ENCODE peak calls at places on chromosomes 3 and 15, in four cellular contexts. Y is endodermal cell, X is colonic mucosa, E is AG04449. M is an unnamed sample.

GRCh38 chr3:190673157-190673556 is 159.3 kb downstream of the IL1RAP start:
- DNase-seq in Y (no peak), X (no peak), E (peak), M (no peak)

GRCh38 chr3:4571690-4572334 is 78.7 kb downstream of the ITPR1 start:
- DNase-seq in Y (no peak), X (no peak), E (no peak), M (no peak)

GRCh38 chr3:186997061-186998054 is 67.0 kb downstream of the ST6GAL1 start:
- DNase-seq in Y (no peak), X (no peak), E (no peak), M (no peak)

GRCh38 chr3:43894176-43895049 is 203.7 kb downstream of the ABHD5 start:
- DNase-seq in Y (peak), X (peak), E (no peak), M (no peak)

GRCh38 chr3:190225186-190225692 is 97.0 kb downstream of the CLDN1 start:
- DNase-seq in Y (no peak), X (no peak), E (no peak), M (no peak)

GRCh38 chr15:33934396-33934795 is 33.9 kb upstream of the CHRM5 start:
- DNase-seq in Y (no peak), X (no peak), E (no peak), M (no peak)

GRCh38 chr3:10706156-10707088 is 109.6 kb upstream of the SLC6A11 start:
- DNase-seq in Y (peak), X (no peak), E (no peak), M (no peak)

GRCh38 chr15:72078887-72079286 is 39.1 kb downstream of the MYO9A start:
- DNase-seq in Y (no peak), X (no peak), E (no peak), M (no peak)

GRCh38 chr15:67085237-67085817 is 19.9 kb downstream of the SMAD3 start:
- DNase-seq in Y (no peak), X (no peak), E (no peak), M (no peak)

GRCh38 chr3:170523248-170523647 is 62.6 kb downstream of the SLC7A14 start:
- DNase-seq in Y (no peak), X (no peak), E (no peak), M (no peak)

GRCh38 chr15:25849431-25849921 is 13.7 kb downstream of the ATP10A start:
- DNase-seq in Y (no peak), X (no peak), E (peak), M (no peak)

GRCh38 chr15:45112592-45113379 is 1.2 kb downstream of the DUOX2 start:
- DNase-seq in Y (peak), X (no peak), E (no peak), M (no peak)

GRCh38 chr15:40932146-40932545 is 3.0 kb downstream of the DLL4 start:
- DNase-seq in Y (no peak), X (peak), E (no peak), M (no peak)

GRCh38 chr3:132222868-132223538 is 94.2 kb upstream of the ACP3 start:
- DNase-seq in Y (no peak), X (no peak), E (no peak), M (peak)

GRCh38 chr15:34076785-34077184 is 24.9 kb downstream of the EMC7 start:
- DNase-seq in Y (no peak), X (no peak), E (no peak), M (no peak)

GRCh38 chr3:107264888-107265287 is 112.4 kb upstream of the CCDC54 start:
- DNase-seq in Y (peak), X (peak), E (no peak), M (no peak)

GRCh38 chr3:156148345-156148945 is 28.1 kb downstream of the KCNAB1 start:
- DNase-seq in Y (no peak), X (no peak), E (no peak), M (no peak)

GRCh38 chr3:156148946-156149348 is 28.6 kb downstream of the KCNAB1 start:
- DNase-seq in Y (no peak), X (no peak), E (no peak), M (no peak)

GRCh38 chr3:156149781-156150375 is 29.5 kb downstream of the KCNAB1 start:
- DNase-seq in Y (no peak), X (no peak), E (no peak), M (no peak)

GRCh38 chr3:156151824-156152428 is 31.5 kb downstream of the KCNAB1 start:
- DNase-seq in Y (peak), X (peak), E (peak), M (peak)

DNA sequence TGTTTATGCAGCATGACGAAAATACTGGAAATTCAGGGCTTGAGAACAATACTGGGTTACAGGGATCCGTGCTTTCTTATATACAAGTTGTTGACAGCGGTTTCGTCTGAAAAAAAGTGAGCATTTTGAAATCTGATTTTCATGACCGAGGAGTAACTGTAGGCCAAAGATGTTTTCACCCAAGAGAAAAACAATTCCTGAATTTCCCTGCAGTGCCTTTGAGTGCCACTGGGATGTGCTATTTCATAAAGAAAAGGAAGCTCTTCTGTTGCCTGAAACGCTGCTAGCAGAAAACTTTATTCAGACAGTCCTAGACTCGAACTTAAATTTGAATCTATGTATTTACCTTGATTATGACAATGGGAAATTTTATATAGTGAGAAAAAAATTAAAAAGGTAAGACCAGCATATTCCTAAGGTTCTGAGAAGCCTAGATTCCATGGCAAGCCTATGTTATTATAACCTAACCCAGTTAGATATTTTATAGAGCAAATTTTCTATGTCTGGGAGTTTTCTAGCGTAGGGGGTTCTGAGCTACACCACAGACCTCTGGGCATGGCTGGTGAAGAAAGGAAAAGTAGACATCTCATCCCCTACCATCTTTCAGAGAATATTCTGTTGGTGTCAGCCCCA is 30.2 kb downstream of the KCNAB1 start:
- DNase-seq in Y (peak), X (peak), E (peak), M (peak)
- H3K4me3 ChIP-seq in Y (no peak), X (no peak), E (no peak), M (no peak)

GRCh38 chr15:88241060-88241459 is 15.5 kb downstream of the NTRK3 start:
- DNase-seq in Y (peak), X (no peak), E (no peak), M (no peak)
- TF ChIP-seq CTCF in Y (peak), X (no peak), E (no peak), M (no peak)

GRCh38 chr3:184005981-184006507 is 11.6 kb downstream of the ABCC5 start:
- DNase-seq in Y (peak), X (peak), E (no peak), M (peak)
- H3K4me3 ChIP-seq in Y (no peak), X (no peak), E (no peak), M (peak)

GRCh38 chr3:37833790-37834189 is 27.9 kb upstream of the CTDSPL start:
- DNase-seq in Y (peak), X (no peak), E (no peak), M (no peak)
- TF ChIP-seq CTCF in Y (peak), X (no peak), E (no peak), M (peak)

GRCh38 chr3:41222012-41222411 is 22.7 kb downstream of the CTNNB1 start:
- DNase-seq in Y (no peak), X (peak), E (no peak), M (no peak)
- H3K4me3 ChIP-seq in Y (no peak), X (no peak), E (no peak), M (no peak)

GRCh38 chr3:71330909-71331308 is 252.6 kb downstream of the FOXP1 start:
- DNase-seq in Y (no peak), X (no peak), E (no peak), M (no peak)
- TF ChIP-seq CTCF in Y (no peak), X (no peak), E (no peak), M (no peak)

DNA sequence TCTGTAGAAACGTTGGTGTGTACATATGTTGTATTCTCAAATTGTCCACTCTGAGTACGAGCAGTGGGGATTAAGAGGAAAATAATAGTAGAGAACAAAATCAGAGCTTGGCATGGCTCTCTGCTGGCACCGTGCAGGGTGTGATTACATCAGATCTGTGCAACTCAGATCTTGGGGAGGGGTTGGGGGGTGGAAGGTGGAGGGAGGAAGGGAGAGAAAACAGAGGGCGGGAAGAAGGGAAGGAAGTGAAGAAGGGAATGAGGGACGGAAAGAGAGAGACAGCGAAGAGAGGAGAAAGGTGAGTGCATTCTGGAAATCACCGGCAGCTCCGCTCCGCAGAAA is 30.9 kb upstream of the ADAMTS17 start:
- DNase-seq in Y (no peak), X (no peak), E (no peak), M (no peak)
- H3K4me3 ChIP-seq in Y (no peak), X (no peak), E (no peak), M (peak)

GRCh38 chr3:9250236-9250635 is 790 bp upstream of the SRGAP3 start:
- DNase-seq in Y (peak), X (no peak), E (no peak), M (no peak)
- TF ChIP-seq CTCF in Y (peak), X (no peak), E (no peak), M (peak)

GRCh38 chr3:97971679-97972567 is at the start of gene RIOX2:
- DNase-seq in Y (peak), X (peak), E (no peak), M (no peak)
- H3K4me3 ChIP-seq in Y (peak), X (peak), E (peak), M (peak)